ENCODE peak calls at places on chromosomes 4 and X, in seven cellular contexts. S is CD8-positive, alpha-beta memory T cell; W is A172; T is NCI-H2029; O is GM18507; C is HAP-1; K is progenitor cell of endocrine pancreas. I is an unnamed sample.

GRCh38 chr4:165152527-165152926 is 39.9 kb upstream of the TMEM192 start:
- DNase-seq in K (no peak), S (no peak), O (no peak), W (peak), C (no peak), T (no peak), I (no peak)

GRCh38 chr4:137711502-137711901 is 179.2 kb upstream of the PCDH18 start:
- DNase-seq in W (no peak), T (no peak), S (no peak), O (no peak), C (no peak), K (no peak), I (peak)

GRCh38 chr4:187235456-187236170 is 512.0 kb upstream of the FAT1 start:
- DNase-seq in O (no peak), S (no peak), K (no peak), C (no peak), W (no peak), T (no peak), I (no peak)

GRCh38 chrX:13101439-13102139 is 57.2 kb upstream of the FAM9C start:
- DNase-seq in O (no peak), W (peak), C (peak), T (no peak), K (no peak), S (peak), I (no peak)

GRCh38 chr4:113057891-113058290 is 8.4 kb downstream of the ANK2 start:
- DNase-seq in T (peak), C (no peak), S (no peak), W (peak), O (no peak), K (no peak), I (no peak)

GRCh38 chrX:71302461-71303213 is 1.1 kb downstream of the ITGB1BP2 start:
- DNase-seq in W (no peak), T (no peak), O (no peak), S (no peak), C (no peak), K (no peak), I (no peak)

GRCh38 chr4:100493756-100494155 is 24.1 kb downstream of the EMCN start:
- DNase-seq in O (no peak), W (peak), K (no peak), S (no peak), C (no peak), T (no peak), I (no peak)

GRCh38 chr4:22670953-22671352 is 21.8 kb upstream of the GBA3 start:
- DNase-seq in C (no peak), O (no peak), W (peak), T (no peak), S (no peak), K (no peak), I (no peak)

GRCh38 chr4:170008376-170008775 is 17.8 kb downstream of the MFAP3L start:
- DNase-seq in S (no peak), K (no peak), T (no peak), O (no peak), C (no peak), W (no peak), I (peak)

GRCh38 chr4:56512166-56512565 is 6.6 kb downstream of the ARL9 start:
- DNase-seq in C (no peak), O (no peak), W (no peak), K (no peak), T (no peak), S (no peak), I (no peak)

GRCh38 chr4:188778880-188779279 is 639.6 kb downstream of the TRIML1 start:
- DNase-seq in W (peak), C (no peak), K (no peak), O (no peak), S (no peak), T (no peak), I (no peak)

GRCh38 chrX:154779261-154779660 is 16.6 kb downstream of the DKC1 start:
- DNase-seq in T (no peak), W (no peak), S (no peak), K (no peak), O (no peak), C (no peak), I (no peak)

GRCh38 chr4:109406337-109406931 is 27.2 kb upstream of the SEC24B start:
- DNase-seq in K (no peak), T (no peak), C (peak), W (peak), S (no peak), O (peak), I (no peak)

GRCh38 chr4:38056024-38056685 is 96.0 kb downstream of the PTTG2 start:
- DNase-seq in C (no peak), O (no peak), K (no peak), W (no peak), S (no peak), T (no peak), I (no peak)

GRCh38 chr4:98822144-98822543 is 106.8 kb downstream of the EIF4E start:
- DNase-seq in K (no peak), O (no peak), T (no peak), S (no peak), W (no peak), C (no peak), I (no peak)

GRCh38 chrX:630007-630921 is at the start of gene SHOX:
- DNase-seq in T (no peak), K (no peak), S (no peak), W (no peak), C (no peak), O (no peak), I (no peak)